ENCODE peak calls at places on chromosomes 13 and 19, in four cellular contexts. H is stimulated activated CD8-positive, alpha-beta memory T cell treated with anti-CD3 and anti-CD28 coated beads, Interleukin-2, amount 100 ng/mL, for 48 hours; U is KG1; L is spleen. R is an unnamed sample.

GRCh38 chr19:44809856-44810554 is 1.1 kb downstream of the BCAM start:
- DNase-seq in H (no peak), U (no peak), L (no peak), R (no peak)

GRCh38 chr13:32246468-32246867 is 68.7 kb downstream of the ZAR1L start:
- DNase-seq in L (no peak), U (peak), H (peak), R (peak)

GRCh38 chr19:5615756-5616327 is 6.7 kb downstream of the SAFB2 start:
- DNase-seq in H (no peak), L (no peak), U (no peak), R (no peak)

GRCh38 chr19:41707502-41707812 is 969 bp upstream of the CEACAM5 start:
- DNase-seq in U (no peak), H (no peak), L (no peak), R (peak)

GRCh38 chr19:48444129-48444932 is 1.5 kb upstream of the GRWD1 start:
- DNase-seq in L (peak), U (no peak), H (no peak), R (no peak)

GRCh38 chr19:33473644-33474305 is 47.8 kb downstream of the PEPD start:
- DNase-seq in H (no peak), L (peak), U (peak), R (no peak)

GRCh38 chr13:46728777-46729176 is 68.2 kb downstream of the ESD start:
- DNase-seq in U (no peak), H (peak), L (no peak), R (peak)

GRCh38 chr13:33279898-33280549 is 5.5 kb downstream of the STARD13 start:
- DNase-seq in U (no peak), H (no peak), L (no peak), R (no peak)

GRCh38 chr13:26497991-26498423 is 59.5 kb upstream of the WASF3 start:
- DNase-seq in L (no peak), H (no peak), U (no peak), R (no peak)

GRCh38 chr13:79246575-79246949 is 159.5 kb downstream of the RBM26 start:
- DNase-seq in L (no peak), U (no peak), H (no peak), R (no peak)

GRCh38 chr13:36712785-36713184 is 39.0 kb downstream of the SERTM1 start:
- DNase-seq in L (no peak), H (no peak), U (no peak), R (no peak)

GRCh38 chr13:28117689-28118377 is 17.5 kb upstream of the FLT3 start:
- DNase-seq in U (no peak), H (no peak), L (no peak), R (no peak)